ENCODE peak calls at places on chromosomes 6 and 20, in nine cellular contexts. L, E, T, B, Y, O, A, H and X are unnamed samples. For H3K4me1, the result is how much of the 10 kb centered on the place peaks cover.

GRCh38 chr6:38566295-38566694 is 73.4 kb downstream of the BTBD9 start:
- DNase-seq in L (no peak), E (peak), T (no peak), B (no peak), Y (no peak), O (no peak), A (no peak), H (no peak), X (no peak)

GRCh38 chr6:43016935-43017334 is 2.9 kb downstream of the KLHDC3 start:
- DNase-seq in L (peak), E (no peak), T (no peak), B (no peak), Y (no peak), O (no peak), A (no peak), H (no peak), X (no peak)

GRCh38 chr6:6351626-6352025 is 31.2 kb upstream of the F13A1 start:
- DNase-seq in L (no peak), E (peak), T (peak), B (no peak), Y (no peak), O (no peak), A (no peak), H (no peak), X (no peak)

GRCh38 chr20:50678213-50678898 is 13.0 kb downstream of the RIPOR3 start:
- DNase-seq in L (no peak), E (no peak), T (no peak), B (peak), Y (peak), O (peak), A (no peak), H (no peak), X (no peak)

GRCh38 chr6:34182751-34183531 is 37.1 kb upstream of the GRM4 start:
- DNase-seq in L (no peak), E (peak), T (peak), B (peak), Y (peak), O (no peak), A (peak), H (no peak), X (no peak)

GRCh38 chr6:118506071-118506638 is 41.9 kb upstream of the PLN start:
- DNase-seq in L (no peak), E (no peak), T (no peak), B (no peak), Y (no peak), O (no peak), A (peak), H (no peak), X (no peak)

GRCh38 chr6:96089173-96089572 is 73.4 kb downstream of the FUT9 start:
- DNase-seq in L (no peak), E (peak), T (peak), B (no peak), Y (no peak), O (peak), A (no peak), H (no peak), X (no peak)

GRCh38 chr6:3751019-3751729 is at the start of gene PXDC1:
- DNase-seq in L (no peak), E (peak), T (no peak), B (no peak), Y (no peak), O (no peak), A (no peak), H (no peak), X (no peak)

GRCh38 chr6:104187616-104188015 is 672.1 kb downstream of the HACE1 start:
- DNase-seq in L (no peak), E (peak), T (peak), B (no peak), Y (no peak), O (no peak), A (no peak), H (no peak), X (no peak)

GRCh38 chr6:138957903-138958302 is 30.1 kb downstream of the REPS1 start:
- DNase-seq in L (no peak), E (no peak), T (no peak), B (no peak), Y (no peak), O (no peak), A (no peak), H (no peak), X (no peak)

GRCh38 chr6:111818539-111819226 is 54.6 kb downstream of the FYN start:
- DNase-seq in L (no peak), E (no peak), T (no peak), B (no peak), Y (no peak), O (no peak), A (no peak), H (no peak), X (no peak)

GRCh38 chr6:42313941-42314570 is 96.4 kb upstream of the MRPS10 start:
- DNase-seq in L (no peak), E (no peak), T (no peak), B (no peak), Y (no peak), O (no peak), A (peak), H (no peak), X (no peak)

GRCh38 chr6:3409699-3410384 is 47.0 kb downstream of the SLC22A23 start:
- DNase-seq in L (no peak), E (peak), T (no peak), B (no peak), Y (peak), O (peak), A (peak), H (peak), X (no peak)

GRCh38 chr6:127997472-127998164 is 96.8 kb upstream of the THEMIS start:
- DNase-seq in L (no peak), E (no peak), T (no peak), B (no peak), Y (no peak), O (no peak), A (no peak), H (no peak), X (no peak)

GRCh38 chr6:26322645-26323482 is 42.1 kb upstream of the BTN3A2 start:
- DNase-seq in L (no peak), E (peak), T (peak), B (no peak), Y (peak), O (peak), A (no peak), H (peak), X (peak)

GRCh38 chr6:32189082-32189741 is 790 bp downstream of the PBX2 start:
- DNase-seq in L (no peak), E (peak), T (no peak), B (no peak), Y (no peak), O (no peak), A (no peak), H (peak), X (no peak)

GRCh38 chr6:32188381-32189081 is 1.5 kb downstream of the PBX2 start:
- DNase-seq in L (no peak), E (no peak), T (no peak), B (no peak), Y (no peak), O (no peak), A (no peak), H (no peak), X (no peak)

GRCh38 chr6:32190946-32191677 is 1.1 kb upstream of the PBX2 start:
- DNase-seq in L (no peak), E (no peak), T (no peak), B (no peak), Y (no peak), O (no peak), A (no peak), H (no peak), X (no peak)

GRCh38 chr6:32190054-32190945 is at the start of gene PBX2:
- DNase-seq in L (peak), E (peak), T (peak), B (no peak), Y (peak), O (peak), A (peak), H (peak), X (peak)

GRCh38 chr6:32189742-32190053 is 304 bp downstream of the PBX2 start:
- DNase-seq in L (peak), E (no peak), T (no peak), B (no peak), Y (no peak), O (no peak), A (peak), H (peak), X (no peak)
- H3K4me3 ChIP-seq in L (peak), E (peak), T (peak), B (peak), Y (peak), O (peak), A (peak), H (peak), X (peak)

GRCh38 chr6:148529010-148529409 is 186.4 kb downstream of the SASH1 start:
- DNase-seq in L (no peak), E (no peak), T (no peak), B (no peak), Y (no peak), O (no peak), A (no peak), H (no peak), X (no peak)

GRCh38 chr6:148530394-148530923 is 187.8 kb downstream of the SASH1 start:
- DNase-seq in L (no peak), E (peak), T (peak), B (no peak), Y (no peak), O (no peak), A (peak), H (no peak), X (no peak)

GRCh38 chr6:148532698-148533097 is 190.1 kb downstream of the SASH1 start:
- DNase-seq in L (no peak), E (no peak), T (no peak), B (no peak), Y (no peak), O (no peak), A (no peak), H (no peak), X (no peak)

GRCh38 chr6:148533309-148534107 is 190.9 kb downstream of the SASH1 start:
- DNase-seq in L (no peak), E (peak), T (no peak), B (no peak), Y (no peak), O (no peak), A (no peak), H (no peak), X (no peak)

GRCh38 chr6:148530976-148531375 is 188.3 kb downstream of the SASH1 start:
- DNase-seq in L (no peak), E (no peak), T (peak), B (no peak), Y (no peak), O (no peak), A (no peak), H (no peak), X (no peak)
- H3K4me1 ChIP-seq in L (under half), E (under half), T (under half), B (under half), Y (under half), O (under half), A (under half), H (under half), X (under half)

GRCh38 chr6:22906091-22906549 is 336.8 kb downstream of the HDGFL1 start:
- DNase-seq in L (no peak), E (peak), T (peak), B (no peak), Y (no peak), O (no peak), A (no peak), H (no peak), X (no peak)
- TF ChIP-seq CTCF in L (peak), E (peak), T (peak), B (peak), Y (no peak), O (no peak), A (no peak), H (no peak), X (peak)

GRCh38 chr6:52346503-52346902 is 15.4 kb upstream of the PAQR8 start:
- DNase-seq in L (no peak), E (no peak), T (no peak), B (no peak), Y (no peak), O (no peak), A (no peak), H (no peak), X (no peak)

GRCh38 chr6:52351879-52352238 is 10.1 kb upstream of the PAQR8 start:
- DNase-seq in L (no peak), E (no peak), T (no peak), B (no peak), Y (no peak), O (no peak), A (no peak), H (no peak), X (no peak)

GRCh38 chr6:52356017-52356416 is 5.9 kb upstream of the PAQR8 start:
- DNase-seq in L (no peak), E (no peak), T (no peak), B (no peak), Y (peak), O (no peak), A (no peak), H (no peak), X (no peak)

DNA sequence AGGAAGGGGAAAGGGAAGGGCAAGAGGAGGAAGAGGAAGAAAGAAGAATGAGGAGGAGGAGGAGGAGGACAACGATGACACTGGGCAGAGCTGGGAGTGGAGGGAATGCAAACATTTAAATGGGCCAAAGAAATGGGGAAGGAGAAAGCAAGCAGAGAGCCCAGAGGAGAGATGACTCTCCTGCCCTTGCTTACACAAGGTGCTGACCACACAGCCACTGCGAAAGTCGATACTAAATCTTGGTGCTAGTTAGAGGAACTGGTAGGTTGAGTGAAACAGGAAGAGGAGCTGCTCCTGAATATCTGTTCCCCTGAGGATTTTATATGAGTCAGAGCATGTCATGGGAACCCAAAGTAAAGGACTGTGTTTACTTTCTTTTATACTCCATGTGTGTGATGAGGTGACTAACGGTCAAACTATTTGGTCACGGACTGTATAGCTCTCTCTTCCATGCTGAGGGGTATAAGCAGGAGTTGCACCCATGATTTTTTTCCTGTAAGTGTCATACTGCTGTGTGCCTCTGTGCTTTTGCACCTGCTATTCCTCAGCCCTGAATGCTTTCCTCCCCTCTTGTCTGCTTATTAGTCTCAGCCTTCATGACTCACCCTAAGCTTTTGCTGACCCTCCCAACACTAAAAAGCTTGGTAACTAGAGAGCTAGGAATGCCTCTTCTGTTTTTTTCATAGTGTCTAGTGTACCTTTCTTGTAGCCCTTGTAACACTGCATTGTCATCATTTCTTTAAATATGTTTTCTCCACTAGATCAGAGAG is 9.5 kb upstream of the PAQR8 start:
- DNase-seq in L (no peak), E (peak), T (peak), B (peak), Y (peak), O (peak), A (no peak), H (no peak), X (no peak)
- H3K4me3 ChIP-seq in L (no peak), E (no peak), T (no peak), B (no peak), Y (no peak), O (no peak), A (no peak), H (no peak), X (no peak)

GRCh38 chr6:132025468-132025867 is 74.3 kb upstream of the CCN2 start:
- DNase-seq in L (no peak), E (peak), T (no peak), B (no peak), Y (no peak), O (no peak), A (no peak), H (no peak), X (no peak)
- H3K4me1 ChIP-seq in L (under half), E (under half), T (under half), B (under half), Y (under half), O (under half), A (under half), H (under half), X (under half)

GRCh38 chr20:18090477-18090876 is 32.8 kb upstream of the OVOL2 start:
- DNase-seq in L (no peak), E (no peak), T (no peak), B (no peak), Y (no peak), O (no peak), A (no peak), H (no peak), X (no peak)

GRCh38 chr20:18090044-18090443 is 32.3 kb upstream of the OVOL2 start:
- DNase-seq in L (no peak), E (no peak), T (no peak), B (no peak), Y (no peak), O (peak), A (no peak), H (no peak), X (no peak)

GRCh38 chr20:18092890-18093289 is 35.2 kb upstream of the OVOL2 start:
- DNase-seq in L (no peak), E (peak), T (no peak), B (no peak), Y (no peak), O (no peak), A (peak), H (peak), X (no peak)

GRCh38 chr20:18093388-18093787 is 35.7 kb upstream of the OVOL2 start:
- DNase-seq in L (no peak), E (no peak), T (no peak), B (no peak), Y (no peak), O (no peak), A (no peak), H (no peak), X (no peak)

DNA sequence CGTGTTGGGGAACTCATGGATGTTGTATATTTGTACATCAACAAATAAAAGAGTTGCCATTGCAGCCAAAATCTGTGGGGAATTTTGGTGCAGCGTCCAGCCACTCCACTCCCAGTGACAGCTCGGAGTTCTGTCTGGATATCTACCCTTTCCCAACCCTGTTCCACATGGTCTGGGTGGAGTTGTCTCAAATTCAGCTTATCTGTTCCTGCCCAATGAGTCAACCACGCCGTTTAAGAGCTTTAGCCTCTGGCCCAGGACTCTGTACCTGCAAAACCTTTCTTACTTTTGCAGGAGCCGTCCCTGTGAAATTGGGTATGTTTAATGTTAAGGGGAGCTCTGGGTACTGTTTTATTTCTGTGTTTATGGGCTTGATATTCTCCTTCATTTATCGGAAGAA is 33.9 kb upstream of the OVOL2 start:
- DNase-seq in L (no peak), E (no peak), T (no peak), B (no peak), Y (peak), O (no peak), A (no peak), H (peak), X (no peak)
- TF ChIP-seq CTCF in L (no peak), E (no peak), T (no peak), B (no peak), Y (no peak), O (no peak), A (no peak), H (no peak), X (no peak)